ENCODE peak calls at places on chromosomes 1 and 21, in six cellular contexts. V is tibial artery, Z is hepatocyte, O is IMR-90, E is esophagus muscularis mucosa, P is vagina. S is an unnamed sample.

GRCh38 chr1:32766328-32766972 is 50.7 kb downstream of the YARS1 start:
- DNase-seq in O (no peak), P (no peak), V (no peak), Z (peak; percentile 48), E (no peak), S (no peak)

GRCh38 chr1:207454046-207454964 is at the start of gene CR2:
- DNase-seq in O (no peak), P (no peak), V (peak; percentile 20), Z (peak; percentile 74), E (no peak), S (no peak)

GRCh38 chr1:112836642-112837041 is 119.4 kb downstream of the SLC16A1 start:
- DNase-seq in O (no peak), E (no peak), Z (no peak), P (no peak), V (no peak), S (no peak)

GRCh38 chr1:184973308-184974085 is 811 bp downstream of the NIBAN1 start:
- DNase-seq in Z (peak; percentile 60), V (peak; percentile 47), E (no peak), O (peak; percentile 82), P (no peak), S (no peak)

GRCh38 chr1:110224240-110224995 is 14.3 kb downstream of the KCNC4 start:
- DNase-seq in V (no peak), E (no peak), O (no peak), P (no peak), Z (no peak), S (no peak)

GRCh38 chr1:163875214-163875926 is 553.6 kb downstream of the NUF2 start:
- DNase-seq in Z (peak; percentile 20), P (no peak), V (peak; percentile 48), O (peak; percentile 22), E (no peak), S (peak; percentile 86)

GRCh38 chr1:96845464-96845863 is 123.9 kb downstream of the PTBP2 start:
- DNase-seq in Z (peak; percentile 39), O (no peak), E (no peak), V (no peak), P (no peak), S (no peak)

GRCh38 chr21:34908424-34909055 is 140.6 kb downstream of the RUNX1 start:
- DNase-seq in O (no peak), E (no peak), P (no peak), V (peak; percentile 28), Z (peak; percentile 61), S (no peak)

GRCh38 chr1:246018146-246018545 is 488.9 kb downstream of the SMYD3 start:
- DNase-seq in Z (no peak), O (no peak), E (no peak), P (no peak), V (no peak), S (no peak)

GRCh38 chr1:33111965-33112364 is 31.0 kb downstream of the AZIN2 start:
- DNase-seq in O (peak; percentile 44), V (no peak), E (no peak), Z (no peak), P (no peak), S (no peak)

GRCh38 chr1:46342084-46342656 is 1.6 kb downstream of the NSUN4 start:
- DNase-seq in O (peak; percentile 55), E (no peak), V (no peak), P (no peak), Z (peak; percentile 16), S (no peak)

GRCh38 chr1:50152236-50152635 is 43.5 kb downstream of the ELAVL4 start:
- DNase-seq in O (no peak), E (no peak), Z (no peak), V (no peak), P (no peak), S (no peak)

GRCh38 chr1:186443638-186444037 is 17.3 kb downstream of the PDC start:
- DNase-seq in E (no peak), P (no peak), V (no peak), O (no peak), Z (no peak), S (no peak)

GRCh38 chr1:248849152-248849551 is 9.7 kb downstream of the ZNF692 start:
- DNase-seq in O (no peak), P (no peak), E (no peak), Z (no peak), V (no peak), S (no peak)

GRCh38 chr1:210262167-210262896 is 29.7 kb downstream of the SERTAD4 start:
- DNase-seq in V (no peak), P (no peak), E (no peak), Z (peak; percentile 52), O (peak; percentile 60), S (peak; percentile 90)

GRCh38 chr1:19688041-19688842 is 23.6 kb downstream of the HTR6 start:
- DNase-seq in Z (no peak), O (no peak), E (no peak), P (no peak), V (no peak), S (no peak)

GRCh38 chr1:222521299-222522104 is 26.4 kb downstream of the HHIPL2 start:
- DNase-seq in O (peak; percentile 44), P (no peak), E (no peak), V (no peak), Z (peak; percentile 55), S (no peak)

GRCh38 chr21:45557611-45558043 is 15.4 kb upstream of the SLC19A1 start:
- DNase-seq in Z (no peak), O (no peak), P (no peak), V (no peak), E (no peak), S (no peak)

GRCh38 chr21:42518216-42518615 is 4.6 kb downstream of the SLC37A1 start:
- DNase-seq in P (no peak), Z (no peak), E (no peak), V (no peak), O (peak; percentile 28), S (no peak)

GRCh38 chr1:31768407-31768806 is 4.3 kb upstream of the ADGRB2 start:
- DNase-seq in Z (no peak), E (no peak), O (no peak), P (no peak), V (no peak), S (no peak)

GRCh38 chr1:54705153-54705552 is 10.5 kb upstream of the TTC4 start:
- DNase-seq in E (no peak), Z (no peak), P (no peak), V (no peak), O (no peak), S (no peak)

GRCh38 chr21:44331650-44332306 is 7.4 kb downstream of the CFAP410 start:
- DNase-seq in E (no peak), O (peak; percentile 15), Z (no peak), P (no peak), V (no peak), S (no peak)

GRCh38 chr1:243505986-243506689 is 250.3 kb downstream of the SDCCAG8 start:
- DNase-seq in P (no peak), E (no peak), O (no peak), V (no peak), Z (no peak), S (no peak)

GRCh38 chr1:181638004-181638403 is 154.7 kb downstream of the CACNA1E start:
- DNase-seq in P (no peak), V (no peak), Z (no peak), O (no peak), E (peak; percentile 17), S (no peak)

GRCh38 chr21:45543371-45543709 is 1.1 kb upstream of the SLC19A1 start:
- DNase-seq in O (no peak), E (no peak), Z (no peak), V (peak; percentile 18), P (peak; percentile 84), S (no peak)

GRCh38 chr1:115142616-115143015 is 53.3 kb upstream of the TSPAN2 start:
- DNase-seq in P (no peak), E (peak; percentile 80), Z (no peak), O (peak; percentile 68), V (no peak), S (no peak)
- TF ChIP-seq CTCF in P (no peak), E (no peak), Z (peak; percentile 36), O (peak; percentile 49), V (no peak), S (peak; percentile 28)

GRCh38 chr1:22247527-22248218 is 104.8 kb upstream of the WNT4 start:
- DNase-seq in P (no peak), Z (no peak), E (no peak), V (no peak), O (no peak), S (no peak)
- H3K27me3 ChIP-seq in P (no peaks in the 10 kb centered on the region), Z (no peaks in the 10 kb centered on the region), E (peaks cover 71% of the 10 kb centered on the region), V (no peaks in the 10 kb centered on the region), O (peaks cover 88% of the 10 kb centered on the region), S (peaks cover 43% of the 10 kb centered on the region)

GRCh38 chr1:2523891-2524609 is 2.3 kb downstream of the PANK4 start:
- DNase-seq in P (no peak), O (no peak), E (no peak), V (no peak), Z (no peak), S (no peak)
- H3K36me3 ChIP-seq in P (peaks cover 28% of the 10 kb centered on the region), O (peaks cover 20% of the 10 kb centered on the region), E (peaks cover 26% of the 10 kb centered on the region), V (peaks cover 25% of the 10 kb centered on the region), Z (no peaks in the 10 kb centered on the region), S (peaks cover 14% of the 10 kb centered on the region)

GRCh38 chr1:23979387-23980005 is 631 bp downstream of the SRSF10 start:
- DNase-seq in P (no peak), O (no peak), E (no peak), V (no peak), Z (no peak), S (no peak)

GRCh38 chr1:23978825-23979224 is 1.3 kb downstream of the SRSF10 start:
- DNase-seq in O (no peak), P (no peak), V (no peak), E (no peak), Z (no peak), S (no peak)

GRCh38 chr1:23980725-23981063 is 567 bp upstream of the SRSF10 start:
- DNase-seq in P (peak; percentile 91), O (peak; percentile 64), E (no peak), Z (peak; percentile 43), V (no peak), S (no peak)

GRCh38 chr1:23977854-23978191 is 2.3 kb downstream of the SRSF10 start:
- DNase-seq in E (no peak), P (no peak), V (no peak), O (no peak), Z (no peak), S (no peak)

GRCh38 chr1:23980006-23980724 is at the start of gene SRSF10:
- DNase-seq in O (peak; percentile 99), P (peak; percentile 99), Z (peak; percentile 99), E (peak; percentile 99), V (peak; percentile 97), S (peak; percentile 88)
- TF ChIP-seq CTCF in O (peak; percentile 46), P (peak; percentile 60), Z (peak; percentile 35), E (peak; percentile 72), V (peak; percentile 37), S (peak; percentile 45)

GRCh38 chr1:247164694-247165093 is 7.1 kb downstream of the ZNF124 start:
- DNase-seq in O (no peak), V (no peak), E (no peak), P (no peak), Z (no peak), S (no peak)

GRCh38 chr1:247165674-247166073 is 6.1 kb downstream of the ZNF124 start:
- DNase-seq in O (no peak), P (no peak), Z (no peak), E (no peak), V (no peak), S (no peak)
- H3K27me3 ChIP-seq in O (no peaks in the 10 kb centered on the region), P (no peaks in the 10 kb centered on the region), Z (no peaks in the 10 kb centered on the region), E (no peaks in the 10 kb centered on the region), V (no peaks in the 10 kb centered on the region), S (no peaks in the 10 kb centered on the region)

GRCh38 chr1:156528231-156528630 is 27.7 kb upstream of the MEF2D start:
- DNase-seq in O (no peak), P (no peak), E (no peak), Z (no peak), V (no peak), S (no peak)
- H3K36me3 ChIP-seq in O (peaks cover 15% of the 10 kb centered on the region), P (no peaks in the 10 kb centered on the region), E (no peaks in the 10 kb centered on the region), Z (no peaks in the 10 kb centered on the region), V (no peaks in the 10 kb centered on the region), S (peaks cover 11% of the 10 kb centered on the region)

GRCh38 chr1:91546876-91547275 is 46.2 kb downstream of the CDC7 start:
- DNase-seq in Z (no peak), P (no peak), E (no peak), O (no peak), V (no peak), S (no peak)
- TF ChIP-seq CTCF in Z (no peak), P (no peak), E (no peak), O (no peak), V (peak; percentile 11), S (peak; percentile 13)